ENCODE peak calls at places on chromosomes 13 and 19, in seven cellular contexts. U is transverse colon; C is CD4-positive, alpha-beta T cell; N is thoracic aorta; Z is aorta; F is RWPE1; D is keratinocyte. M is an unnamed sample.

GRCh38 chr13:113809934-113810333 is 50.9 kb downstream of the TMEM255B start:
- DNase-seq in U (no peak), C (no peak), N (no peak), Z (no peak), F (no peak), D (no peak), M (no peak)

GRCh38 chr13:41827507-41828213 is 133.2 kb downstream of the VWA8 start:
- DNase-seq in U (no peak), C (no peak), N (peak), Z (no peak), F (peak), D (no peak), M (no peak)

GRCh38 chr13:46184277-46184699 is 2.3 kb upstream of the LCP1 start:
- DNase-seq in U (peak), C (peak), N (no peak), Z (peak), F (no peak), D (no peak), M (peak)

GRCh38 chr19:46863818-46864629 is 3.2 kb downstream of the ARHGAP35 start:
- DNase-seq in U (no peak), C (peak), N (no peak), Z (no peak), F (peak), D (no peak), M (no peak)

GRCh38 chr19:31483226-31483857 is 134.1 kb upstream of the TSHZ3 start:
- DNase-seq in U (no peak), C (no peak), N (no peak), Z (no peak), F (no peak), D (no peak), M (no peak)

GRCh38 chr19:19500975-19501644 is 14.2 kb downstream of the TSSK6 start:
- DNase-seq in U (no peak), C (no peak), N (no peak), Z (no peak), F (no peak), D (no peak), M (no peak)

GRCh38 chr19:2628597-2628996 is 73.9 kb downstream of the GNG7 start:
- DNase-seq in U (no peak), C (no peak), N (no peak), Z (no peak), F (no peak), D (no peak), M (no peak)

GRCh38 chr19:9996541-9996940 is 13.8 kb downstream of the COL5A3 start:
- DNase-seq in U (no peak), C (no peak), N (no peak), Z (no peak), F (no peak), D (no peak), M (no peak)

GRCh38 chr13:60976367-60976766 is 439.3 kb downstream of the PCDH20 start:
- DNase-seq in U (no peak), C (no peak), N (no peak), Z (no peak), F (no peak), D (no peak), M (no peak)

GRCh38 chr13:104385409-104385808 is 1319.2 kb upstream of the SLC10A2 start:
- DNase-seq in U (no peak), C (no peak), N (no peak), Z (no peak), F (peak), D (no peak), M (no peak)

GRCh38 chr13:114167885-114168284 is 11.2 kb upstream of the CFAP97D2 start:
- DNase-seq in U (no peak), C (no peak), N (no peak), Z (no peak), F (no peak), D (no peak), M (no peak)

GRCh38 chr19:43723588-43723987 is 7.7 kb downstream of the IRGC start:
- DNase-seq in U (no peak), C (no peak), N (no peak), Z (no peak), F (no peak), D (no peak), M (no peak)

GRCh38 chr13:45333973-45334922 is 6.7 kb downstream of the TPT1 start:
- DNase-seq in U (no peak), C (no peak), N (no peak), Z (no peak), F (no peak), D (no peak), M (no peak)

GRCh38 chr13:46295531-46296464 is 84.1 kb downstream of the LRRC63 start:
- DNase-seq in U (peak), C (peak), N (no peak), Z (peak), F (peak), D (peak), M (no peak)

GRCh38 chr13:24052547-24052981 is 108.0 kb upstream of the SPATA13 start:
- DNase-seq in U (peak), C (no peak), N (no peak), Z (no peak), F (no peak), D (no peak), M (no peak)

GRCh38 chr19:14473073-14473790 is 1.9 kb downstream of the PTGER1 start:
- DNase-seq in U (no peak), C (no peak), N (no peak), Z (no peak), F (no peak), D (no peak), M (no peak)

GRCh38 chr13:80121038-80121437 is 219.9 kb downstream of the SPRY2 start:
- DNase-seq in U (no peak), C (no peak), N (no peak), Z (no peak), F (no peak), D (no peak), M (no peak)

GRCh38 chr13:53545340-53545941 is 516.8 kb downstream of the OLFM4 start:
- DNase-seq in U (no peak), C (no peak), N (no peak), Z (no peak), F (no peak), D (no peak), M (peak)

GRCh38 chr19:39325778-39326680 is 5.4 kb upstream of the LRFN1 start:
- DNase-seq in U (no peak), C (no peak), N (no peak), Z (peak), F (no peak), D (no peak), M (no peak)

GRCh38 chr13:35144496-35144895 is 202.4 kb downstream of the NBEA start:
- DNase-seq in U (no peak), C (no peak), N (no peak), Z (no peak), F (no peak), D (no peak), M (no peak)

GRCh38 chr19:14070268-14071050 is 2.1 kb upstream of the MISP3 start:
- DNase-seq in U (no peak), C (no peak), N (no peak), Z (no peak), F (no peak), D (no peak), M (no peak)

GRCh38 chr19:46009530-46010510 is 13.0 kb downstream of the PGLYRP1 start:
- DNase-seq in U (peak), C (peak), N (no peak), Z (peak), F (no peak), D (no peak), M (peak)

DNA sequence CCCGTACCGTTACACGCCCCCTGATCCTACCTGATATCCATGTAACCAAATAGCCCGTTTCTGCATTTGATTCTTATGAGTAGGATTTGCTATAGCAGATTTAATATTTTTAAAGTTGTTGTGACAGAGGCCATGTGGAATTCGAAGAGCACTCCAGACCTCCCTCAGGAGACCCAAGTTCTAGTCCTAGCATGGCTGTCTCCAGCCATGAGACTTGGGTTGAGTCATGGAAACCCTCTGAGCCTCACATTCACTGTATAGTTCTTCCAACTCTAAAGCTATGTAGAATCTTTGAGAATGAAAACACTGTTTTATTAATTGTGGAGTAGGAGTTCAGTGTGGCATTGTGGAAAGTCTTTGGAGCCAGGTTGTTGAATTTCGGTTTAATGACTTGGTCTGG is 8.0 kb upstream of the GPR183 start:
- DNase-seq in U (no peak), C (no peak), N (no peak), Z (no peak), F (no peak), D (no peak), M (no peak)
- H3K27ac ChIP-seq in U (peak), C (peak), N (no peak), Z (no peak), F (no peak), D (no peak), M (no peak)

GRCh38 chr19:3645067-3645396 is 18.4 kb upstream of the CACTIN start:
- DNase-seq in U (no peak), C (no peak), N (no peak), Z (no peak), F (no peak), D (no peak), M (no peak)
- H3K27ac ChIP-seq in U (no peak), C (no peak), N (no peak), Z (no peak), F (peak), D (no peak), M (no peak)

GRCh38 chr13:30429235-30429634 is 6.9 kb downstream of the UBE2L5 start:
- DNase-seq in U (no peak), C (no peak), N (no peak), Z (no peak), F (no peak), D (no peak), M (no peak)

GRCh38 chr13:30429721-30430694 is 7.7 kb downstream of the UBE2L5 start:
- DNase-seq in U (no peak), C (no peak), N (no peak), Z (no peak), F (peak), D (peak), M (no peak)

GRCh38 chr13:30431269-30431950 is 9.1 kb downstream of the UBE2L5 start:
- DNase-seq in U (no peak), C (no peak), N (no peak), Z (no peak), F (peak), D (no peak), M (no peak)
- H3K27ac ChIP-seq in U (no peak), C (no peak), N (peak), Z (no peak), F (no peak), D (peak), M (no peak)

DNA sequence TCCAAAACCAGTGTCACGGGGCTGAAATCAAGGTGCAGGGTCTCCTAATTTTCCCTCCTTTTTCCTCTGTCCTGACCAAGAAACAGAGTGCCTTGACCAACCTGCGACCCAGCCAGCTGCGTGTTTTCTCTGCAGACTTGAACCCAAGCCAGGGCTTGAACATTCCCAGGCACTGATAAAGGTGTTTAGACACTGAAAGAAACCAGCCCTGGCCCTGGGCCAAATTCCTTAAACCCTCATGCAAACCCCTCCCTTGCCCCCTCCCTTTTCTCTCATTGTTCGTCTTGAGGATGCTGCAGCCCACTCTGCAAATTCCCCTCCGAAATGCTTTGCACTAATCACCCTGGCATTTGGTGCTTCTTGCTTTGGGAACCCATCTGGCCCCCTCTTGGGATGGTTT is 9.5 kb upstream of the FFAR2 start:
- DNase-seq in U (no peak), C (no peak), N (no peak), Z (no peak), F (no peak), D (no peak), M (no peak)
- H3K27ac ChIP-seq in U (peak), C (no peak), N (no peak), Z (no peak), F (no peak), D (no peak), M (no peak)

M was measured in WERI-Rb-1.